ENCODE peak calls at places on chromosomes 16 and 17, in nine cellular contexts. One of them, this sample, is unnamed.

GRCh38 chr16:80816372-80816771 is 12.0 kb upstream of the CDYL2 start:
- DNase-seq in testis: no peak
- DNase-seq in heart left ventricle: no peak
- DNase-seq in A549: no peak
- DNase-seq in tibial nerve: no peak
- DNase-seq in body of pancreas: no peak
- DNase-seq in HCT116: no peak
- DNase-seq in prostate gland: no peak
- DNase-seq in Peyer's patch: no peak
- DNase-seq in this sample: no peak

GRCh38 chr16:6835941-6836340 is 496.7 kb upstream of the RBFOX1 start:
- DNase-seq in testis: no peak
- DNase-seq in heart left ventricle: no peak
- DNase-seq in A549: no peak
- DNase-seq in tibial nerve: no peak
- DNase-seq in body of pancreas: no peak
- DNase-seq in HCT116: no peak
- DNase-seq in prostate gland: no peak
- DNase-seq in Peyer's patch: no peak
- DNase-seq in this sample: no peak

GRCh38 chr17:78925234-78925633 is at the start of gene TIMP2:
- DNase-seq in testis: peak; percentile 91
- DNase-seq in heart left ventricle: peak; percentile 95
- DNase-seq in A549: peak; percentile 84
- DNase-seq in tibial nerve: peak; percentile 83
- DNase-seq in body of pancreas: peak; percentile 89
- DNase-seq in HCT116: no peak
- DNase-seq in prostate gland: peak; percentile 82
- DNase-seq in Peyer's patch: peak; percentile 74
- DNase-seq in this sample: peak; percentile 90

GRCh38 chr16:66899310-66899944 is 19.1 kb downstream of the PDP2 start:
- DNase-seq in testis: no peak
- DNase-seq in heart left ventricle: no peak
- DNase-seq in A549: no peak
- DNase-seq in tibial nerve: no peak
- DNase-seq in body of pancreas: no peak
- DNase-seq in HCT116: no peak
- DNase-seq in prostate gland: no peak
- DNase-seq in Peyer's patch: no peak
- DNase-seq in this sample: no peak

GRCh38 chr17:35432176-35433074 is at the start of gene SLFN12:
- DNase-seq in testis: peak; percentile 87
- DNase-seq in heart left ventricle: no peak
- DNase-seq in A549: no peak
- DNase-seq in tibial nerve: no peak
- DNase-seq in body of pancreas: peak; percentile 70
- DNase-seq in HCT116: no peak
- DNase-seq in prostate gland: no peak
- DNase-seq in Peyer's patch: peak; percentile 72
- DNase-seq in this sample: peak; percentile 43

GRCh38 chr17:76631821-76632565 is 11.6 kb downstream of the ST6GALNAC1 start:
- DNase-seq in testis: no peak
- DNase-seq in heart left ventricle: no peak
- DNase-seq in A549: no peak
- DNase-seq in tibial nerve: no peak
- DNase-seq in body of pancreas: peak; percentile 30
- DNase-seq in HCT116: no peak
- DNase-seq in prostate gland: peak; percentile 43
- DNase-seq in Peyer's patch: no peak
- DNase-seq in this sample: peak; percentile 26

GRCh38 chr17:49252148-49252682 is 21.6 kb upstream of the PHOSPHO1 start:
- DNase-seq in testis: no peak
- DNase-seq in heart left ventricle: no peak
- DNase-seq in A549: peak; percentile 59
- DNase-seq in tibial nerve: no peak
- DNase-seq in body of pancreas: peak; percentile 34
- DNase-seq in HCT116: no peak
- DNase-seq in prostate gland: no peak
- DNase-seq in Peyer's patch: no peak
- DNase-seq in this sample: no peak

GRCh38 chr16:77732241-77732946 is 10.1 kb downstream of the NUDT7 start:
- DNase-seq in testis: no peak
- DNase-seq in heart left ventricle: no peak
- DNase-seq in A549: no peak
- DNase-seq in tibial nerve: no peak
- DNase-seq in body of pancreas: no peak
- DNase-seq in HCT116: no peak
- DNase-seq in prostate gland: no peak
- DNase-seq in Peyer's patch: no peak
- DNase-seq in this sample: no peak

GRCh38 chr16:84700518-84701277 is 898 bp downstream of the USP10 start:
- DNase-seq in testis: peak; percentile 24
- DNase-seq in heart left ventricle: no peak
- DNase-seq in A549: peak; percentile 29
- DNase-seq in tibial nerve: no peak
- DNase-seq in body of pancreas: peak; percentile 24
- DNase-seq in HCT116: no peak
- DNase-seq in prostate gland: peak; percentile 15
- DNase-seq in Peyer's patch: peak; percentile 43
- DNase-seq in this sample: peak; percentile 44

GRCh38 chr17:22435231-22435974 is 743.1 kb downstream of the KCNJ18 start:
- DNase-seq in testis: peak; percentile 75
- DNase-seq in heart left ventricle: no peak
- DNase-seq in A549: no peak
- DNase-seq in tibial nerve: no peak
- DNase-seq in body of pancreas: no peak
- DNase-seq in HCT116: no peak
- DNase-seq in prostate gland: no peak
- DNase-seq in Peyer's patch: no peak
- DNase-seq in this sample: no peak

GRCh38 chr16:15966420-15967222 is 17.2 kb downstream of the ABCC1 start:
- DNase-seq in testis: no peak
- DNase-seq in heart left ventricle: no peak
- DNase-seq in A549: peak; percentile 92
- DNase-seq in tibial nerve: no peak
- DNase-seq in body of pancreas: no peak
- DNase-seq in HCT116: peak; percentile 92
- DNase-seq in prostate gland: no peak
- DNase-seq in Peyer's patch: no peak
- DNase-seq in this sample: no peak

GRCh38 chr17:79702071-79702470 is 28.7 kb upstream of the ENPP7 start:
- DNase-seq in testis: no peak
- DNase-seq in heart left ventricle: no peak
- DNase-seq in A549: no peak
- DNase-seq in tibial nerve: no peak
- DNase-seq in body of pancreas: no peak
- DNase-seq in HCT116: no peak
- DNase-seq in prostate gland: no peak
- DNase-seq in Peyer's patch: no peak
- DNase-seq in this sample: no peak

GRCh38 chr17:16589097-16589969 is 20.3 kb upstream of the ZNF287 start:
- DNase-seq in testis: peak; percentile 95
- DNase-seq in heart left ventricle: peak; percentile 97
- DNase-seq in A549: peak; percentile 93
- DNase-seq in tibial nerve: peak; percentile 84
- DNase-seq in body of pancreas: peak; percentile 92
- DNase-seq in HCT116: peak; percentile 64
- DNase-seq in prostate gland: peak; percentile 85
- DNase-seq in Peyer's patch: peak; percentile 83
- DNase-seq in this sample: peak; percentile 91

GRCh38 chr17:27533874-27534815 is 77.9 kb downstream of the KSR1 start:
- DNase-seq in testis: no peak
- DNase-seq in heart left ventricle: no peak
- DNase-seq in A549: peak; percentile 78
- DNase-seq in tibial nerve: no peak
- DNase-seq in body of pancreas: no peak
- DNase-seq in HCT116: no peak
- DNase-seq in prostate gland: no peak
- DNase-seq in Peyer's patch: no peak
- DNase-seq in this sample: peak; percentile 33

DNA sequence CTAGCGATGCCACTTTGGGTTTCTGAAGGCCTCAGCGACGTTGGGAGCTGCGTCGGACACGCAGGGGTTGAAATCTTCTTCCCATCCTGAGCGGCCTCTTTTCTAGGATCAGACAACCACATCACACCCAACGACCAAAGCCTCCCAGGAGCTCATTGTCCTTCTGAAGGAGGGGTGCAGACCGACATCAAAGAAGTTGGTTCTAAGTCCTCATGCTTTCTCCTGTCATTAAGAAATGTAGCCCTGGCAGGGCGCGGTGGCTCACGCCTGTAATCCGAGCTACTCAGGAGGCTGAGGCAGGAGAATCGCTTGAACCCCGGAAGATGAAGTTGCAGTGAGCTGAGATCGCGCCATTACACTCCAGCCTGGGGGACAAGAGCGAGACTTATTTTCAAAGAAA is 1681.9 kb downstream of the TP53TG3F start:
- DNase-seq in testis: no peak
- DNase-seq in heart left ventricle: no peak
- DNase-seq in A549: no peak
- DNase-seq in tibial nerve: no peak
- DNase-seq in body of pancreas: no peak
- DNase-seq in HCT116: no peak
- DNase-seq in prostate gland: no peak
- DNase-seq in Peyer's patch: no peak
- DNase-seq in this sample: no peak
- TF ChIP-seq POLR2A in testis: no peak
- TF ChIP-seq POLR2A in heart left ventricle: no peak
- TF ChIP-seq POLR2A in A549: no peak
- TF ChIP-seq POLR2A in tibial nerve: no peak
- TF ChIP-seq POLR2A in body of pancreas: no peak
- TF ChIP-seq POLR2A in HCT116: no peak
- TF ChIP-seq POLR2A in prostate gland: no peak
- TF ChIP-seq POLR2A in Peyer's patch: no peak
- TF ChIP-seq POLR2A in this sample: no peak

GRCh38 chr17:5234645-5235576 is at the start of gene SCIMP:
- DNase-seq in testis: no peak
- DNase-seq in heart left ventricle: no peak
- DNase-seq in A549: no peak
- DNase-seq in tibial nerve: peak; percentile 21
- DNase-seq in body of pancreas: peak; percentile 59
- DNase-seq in HCT116: no peak
- DNase-seq in prostate gland: no peak
- DNase-seq in Peyer's patch: peak; percentile 82
- DNase-seq in this sample: peak; percentile 40
- TF ChIP-seq POLR2A in testis: no peak
- TF ChIP-seq POLR2A in heart left ventricle: no peak
- TF ChIP-seq POLR2A in A549: no peak
- TF ChIP-seq POLR2A in tibial nerve: no peak
- TF ChIP-seq POLR2A in body of pancreas: no peak
- TF ChIP-seq POLR2A in HCT116: no peak
- TF ChIP-seq POLR2A in prostate gland: no peak
- TF ChIP-seq POLR2A in Peyer's patch: no peak
- TF ChIP-seq POLR2A in this sample: peak; percentile 39

GRCh38 chr16:11253009-11253994 is 2.7 kb downstream of the SOCS1 start:
- DNase-seq in testis: no peak
- DNase-seq in heart left ventricle: peak; percentile 17
- DNase-seq in A549: no peak
- DNase-seq in tibial nerve: no peak
- DNase-seq in body of pancreas: no peak
- DNase-seq in HCT116: no peak
- DNase-seq in prostate gland: no peak
- DNase-seq in Peyer's patch: no peak
- DNase-seq in this sample: no peak
- TF ChIP-seq POLR2A in testis: no peak
- TF ChIP-seq POLR2A in heart left ventricle: no peak
- TF ChIP-seq POLR2A in A549: no peak
- TF ChIP-seq POLR2A in tibial nerve: no peak
- TF ChIP-seq POLR2A in body of pancreas: no peak
- TF ChIP-seq POLR2A in HCT116: no peak
- TF ChIP-seq POLR2A in prostate gland: no peak
- TF ChIP-seq POLR2A in Peyer's patch: no peak
- TF ChIP-seq POLR2A in this sample: no peak

DNA sequence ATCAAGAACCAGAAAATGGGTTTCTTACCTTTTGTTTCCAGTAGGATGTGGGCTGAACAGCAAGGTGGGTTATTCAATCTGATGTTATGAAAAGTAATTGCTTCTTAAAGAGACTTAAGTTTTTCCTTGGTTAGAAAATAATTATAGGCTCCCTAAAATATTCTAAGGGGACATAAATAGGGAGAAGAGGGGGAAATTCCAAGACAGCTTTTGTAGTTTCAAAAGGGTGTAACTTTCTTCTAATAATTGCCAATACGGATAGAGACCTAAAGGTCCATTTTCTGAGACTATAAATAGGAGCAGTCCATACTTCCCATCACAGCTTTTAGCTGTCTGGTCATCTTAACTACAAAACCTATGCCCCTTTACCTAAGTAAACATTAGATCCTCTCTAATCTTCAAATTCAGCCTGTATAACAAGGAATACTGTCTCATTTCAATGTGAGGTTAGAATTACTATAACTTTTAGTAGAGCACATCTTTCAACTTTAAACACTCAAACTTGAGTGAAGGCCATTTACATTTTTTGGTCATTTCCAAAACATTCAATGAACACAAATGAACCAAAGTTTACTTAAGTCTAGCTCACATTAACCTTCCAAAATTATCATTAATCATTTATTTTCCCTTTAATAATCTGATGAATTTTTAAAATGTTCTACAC is 5.5 kb downstream of the SRSF1 start:
- DNase-seq in testis: no peak
- DNase-seq in heart left ventricle: no peak
- DNase-seq in A549: no peak
- DNase-seq in tibial nerve: no peak
- DNase-seq in body of pancreas: no peak
- DNase-seq in HCT116: no peak
- DNase-seq in prostate gland: no peak
- DNase-seq in Peyer's patch: no peak
- DNase-seq in this sample: no peak
- TF ChIP-seq POLR2A in testis: no peak
- TF ChIP-seq POLR2A in heart left ventricle: no peak
- TF ChIP-seq POLR2A in A549: no peak
- TF ChIP-seq POLR2A in tibial nerve: no peak
- TF ChIP-seq POLR2A in body of pancreas: no peak
- TF ChIP-seq POLR2A in HCT116: no peak
- TF ChIP-seq POLR2A in prostate gland: no peak
- TF ChIP-seq POLR2A in Peyer's patch: no peak
- TF ChIP-seq POLR2A in this sample: no peak